ENCODE peak calls at places on chromosome 21, in nine cellular contexts. Y is cardiac muscle cell, M is HCT116, Q is PC-3, W is colonic mucosa, D is psoas muscle, K is stomach, C is K562, O is right atrium auricular region. N is an unnamed sample.

GRCh38 chr21:38804030-38804616 is 1.6 kb upstream of the ETS2 start:
- DNase-seq in Y (no peak), M (no peak), Q (no peak), W (no peak), D (no peak), K (no peak), C (no peak), O (no peak), N (peak)

GRCh38 chr21:25361097-25361496 is 246.2 kb downstream of the MRPL39 start:
- DNase-seq in Y (no peak), M (no peak), Q (peak), W (no peak), D (no peak), K (no peak), C (no peak), O (no peak), N (no peak)

GRCh38 chr21:14863745-14864210 is 201.0 kb downstream of the NRIP1 start:
- DNase-seq in Y (peak), M (no peak), Q (peak), W (no peak), D (no peak), K (no peak), C (peak), O (no peak), N (peak)

GRCh38 chr21:14773777-14774345 is 227.7 kb upstream of the SAMSN1 start:
- DNase-seq in Y (peak), M (peak), Q (peak), W (peak), D (peak), K (peak), C (peak), O (peak), N (no peak)

GRCh38 chr21:39956586-39956985 is 89.3 kb downstream of the PCP4 start:
- DNase-seq in Y (no peak), M (no peak), Q (no peak), W (no peak), D (no peak), K (no peak), C (no peak), O (no peak), N (no peak)

GRCh38 chr21:28818663-28819278 is 173.9 kb downstream of the LTN1 start:
- DNase-seq in Y (peak), M (no peak), Q (no peak), W (no peak), D (no peak), K (no peak), C (no peak), O (no peak), N (no peak)

GRCh38 chr21:14923468-14923867 is 141.3 kb downstream of the NRIP1 start:
- DNase-seq in Y (peak), M (no peak), Q (no peak), W (no peak), D (no peak), K (no peak), C (no peak), O (no peak), N (peak)

GRCh38 chr21:28834335-28835238 is 158.1 kb downstream of the LTN1 start:
- DNase-seq in Y (no peak), M (no peak), Q (no peak), W (peak), D (no peak), K (no peak), C (peak), O (no peak), N (no peak)

GRCh38 chr21:39000496-39000895 is 182.8 kb downstream of the PSMG1 start:
- DNase-seq in Y (peak), M (no peak), Q (peak), W (no peak), D (no peak), K (no peak), C (no peak), O (no peak), N (no peak)

GRCh38 chr21:32826317-32827167 is 55.0 kb upstream of the PAXBP1 start:
- DNase-seq in Y (peak), M (peak), Q (peak), W (peak), D (no peak), K (no peak), C (peak), O (no peak), N (peak)

GRCh38 chr21:31683029-31683428 is 23.5 kb downstream of the SOD1 start:
- DNase-seq in Y (no peak), M (no peak), Q (peak), W (no peak), D (no peak), K (no peak), C (no peak), O (no peak), N (no peak)

GRCh38 chr21:20790113-20790512 is 208.1 kb upstream of the NCAM2 start:
- DNase-seq in Y (peak), M (no peak), Q (no peak), W (no peak), D (no peak), K (no peak), C (no peak), O (no peak), N (no peak)

GRCh38 chr21:30146558-30147282 is 19.9 kb downstream of the CLDN17 start:
- DNase-seq in Y (no peak), M (no peak), Q (peak), W (no peak), D (no peak), K (no peak), C (no peak), O (no peak), N (no peak)

GRCh38 chr21:31110430-31110829 is 72.2 kb upstream of the KRTAP19-8 start:
- DNase-seq in Y (no peak), M (no peak), Q (no peak), W (no peak), D (no peak), K (no peak), C (no peak), O (no peak), N (no peak)

GRCh38 chr21:33378081-33378480 is 25.1 kb upstream of the IFNGR2 start:
- DNase-seq in Y (no peak), M (no peak), Q (no peak), W (no peak), D (no peak), K (no peak), C (no peak), O (no peak), N (no peak)

GRCh38 chr21:29678616-29679015 is 261.2 kb downstream of the GRIK1 start:
- DNase-seq in Y (peak), M (no peak), Q (no peak), W (no peak), D (no peak), K (no peak), C (no peak), O (no peak), N (no peak)

GRCh38 chr21:46633561-46633960 is 1.9 kb upstream of the PRMT2 start:
- DNase-seq in Y (no peak), M (no peak), Q (no peak), W (no peak), D (no peak), K (no peak), C (no peak), O (no peak), N (no peak)

GRCh38 chr21:30579351-30579750 is 10.8 kb downstream of the KRTAP22-2 start:
- DNase-seq in Y (no peak), M (no peak), Q (no peak), W (no peak), D (no peak), K (no peak), C (no peak), O (no peak), N (no peak)

GRCh38 chr21:39386194-39386593 is 37.3 kb upstream of the HMGN1 start:
- DNase-seq in Y (peak), M (no peak), Q (no peak), W (peak), D (peak), K (peak), C (no peak), O (no peak), N (no peak)

GRCh38 chr21:32388306-32388705 is 4.5 kb downstream of the URB1 start:
- DNase-seq in Y (no peak), M (no peak), Q (no peak), W (no peak), D (no peak), K (no peak), C (no peak), O (no peak), N (no peak)

GRCh38 chr21:33266050-33266783 is at the start of gene IL10RB:
- DNase-seq in Y (peak), M (no peak), Q (peak), W (peak), D (peak), K (peak), C (peak), O (peak), N (peak)

GRCh38 chr21:41715649-41716321 is 51.1 kb downstream of the RIPK4 start:
- DNase-seq in Y (no peak), M (no peak), Q (peak), W (peak), D (no peak), K (no peak), C (no peak), O (no peak), N (no peak)
- H3K4me3 ChIP-seq in Y (no peak), M (no peak), Q (no peak), W (no peak), D (no peak), K (no peak), C (no peak), O (no peak), N (no peak)

DNA sequence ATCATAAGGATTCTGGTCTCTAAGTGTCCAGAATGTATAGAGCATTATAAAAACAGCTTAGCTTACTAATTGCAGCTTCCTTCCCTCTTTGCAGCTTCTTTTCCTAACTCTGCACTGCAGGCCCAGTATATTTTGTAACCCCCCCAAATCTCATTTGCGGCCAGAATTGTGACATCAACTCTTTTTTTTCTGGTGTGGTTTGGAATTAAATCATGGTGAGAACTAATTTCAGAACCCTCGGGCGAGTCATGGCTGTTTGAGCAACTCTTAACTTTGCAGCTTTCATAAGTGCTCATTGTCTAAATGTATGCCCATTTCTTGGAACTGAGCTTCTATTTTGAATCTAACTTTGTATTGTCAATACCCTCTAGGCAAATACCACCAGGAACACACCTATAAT is 187.4 kb downstream of the CYYR1 start:
- DNase-seq in Y (peak), M (no peak), Q (peak), W (no peak), D (no peak), K (no peak), C (no peak), O (no peak), N (no peak)
- H3K4me3 ChIP-seq in Y (no peak), M (no peak), Q (no peak), W (no peak), D (no peak), K (no peak), C (no peak), O (no peak), N (no peak)

DNA sequence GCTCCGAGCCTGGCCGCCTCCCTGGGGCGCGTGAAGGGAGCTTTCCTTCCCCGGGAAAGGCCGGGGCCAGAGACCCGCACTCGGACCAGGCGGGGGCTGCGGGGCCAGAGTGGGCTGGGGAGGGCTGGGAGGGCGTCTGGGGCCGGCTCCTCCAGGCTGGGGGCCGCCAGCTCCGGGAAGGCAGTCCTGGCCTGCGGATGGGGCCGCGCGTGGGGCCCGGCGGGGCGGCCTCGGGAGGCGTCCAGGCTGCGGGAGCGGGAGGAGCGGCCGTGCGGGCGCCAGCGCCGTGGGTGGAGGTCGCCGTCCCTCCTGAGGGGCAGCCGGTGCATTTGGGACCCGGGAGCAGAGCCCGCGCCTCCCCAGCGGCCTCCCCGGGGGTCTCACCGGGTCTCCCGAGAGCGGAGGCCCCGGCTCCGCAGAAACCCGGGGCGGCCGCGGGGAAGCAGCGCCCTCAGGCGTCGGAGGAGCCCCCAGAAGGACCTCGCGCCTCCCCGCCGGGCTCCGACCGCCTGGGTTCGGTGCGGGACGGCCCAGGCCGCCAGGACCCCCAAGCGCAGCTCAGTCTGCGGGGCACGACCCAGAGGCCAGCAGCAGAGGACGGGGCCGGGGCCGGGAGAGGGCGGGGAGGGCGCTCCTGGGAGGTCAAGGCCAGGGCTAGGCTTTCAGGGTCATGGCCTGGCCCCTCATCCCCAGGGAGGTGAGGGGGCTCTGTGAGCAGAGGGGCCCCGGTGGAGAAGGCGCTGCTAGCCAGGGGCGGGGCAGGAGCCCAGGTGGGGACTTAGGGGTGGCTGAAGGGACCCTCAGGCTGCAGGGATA is 7.3 kb upstream of the SLX9 start:
- DNase-seq in Y (peak), M (no peak), Q (peak), W (no peak), D (peak), K (no peak), C (peak), O (no peak), N (no peak)
- H3K4me3 ChIP-seq in Y (peak), M (no peak), Q (peak), W (peak), D (peak), K (peak), C (peak), O (peak), N (no peak)

GRCh38 chr21:44285102-44285501 is 574 bp upstream of the AIRE start:
- DNase-seq in Y (no peak), M (no peak), Q (no peak), W (no peak), D (no peak), K (no peak), C (no peak), O (no peak), N (no peak)
- H3K4me3 ChIP-seq in Y (no peak), M (no peak), Q (no peak), W (no peak), D (no peak), K (no peak), C (no peak), O (no peak), N (no peak)

DNA sequence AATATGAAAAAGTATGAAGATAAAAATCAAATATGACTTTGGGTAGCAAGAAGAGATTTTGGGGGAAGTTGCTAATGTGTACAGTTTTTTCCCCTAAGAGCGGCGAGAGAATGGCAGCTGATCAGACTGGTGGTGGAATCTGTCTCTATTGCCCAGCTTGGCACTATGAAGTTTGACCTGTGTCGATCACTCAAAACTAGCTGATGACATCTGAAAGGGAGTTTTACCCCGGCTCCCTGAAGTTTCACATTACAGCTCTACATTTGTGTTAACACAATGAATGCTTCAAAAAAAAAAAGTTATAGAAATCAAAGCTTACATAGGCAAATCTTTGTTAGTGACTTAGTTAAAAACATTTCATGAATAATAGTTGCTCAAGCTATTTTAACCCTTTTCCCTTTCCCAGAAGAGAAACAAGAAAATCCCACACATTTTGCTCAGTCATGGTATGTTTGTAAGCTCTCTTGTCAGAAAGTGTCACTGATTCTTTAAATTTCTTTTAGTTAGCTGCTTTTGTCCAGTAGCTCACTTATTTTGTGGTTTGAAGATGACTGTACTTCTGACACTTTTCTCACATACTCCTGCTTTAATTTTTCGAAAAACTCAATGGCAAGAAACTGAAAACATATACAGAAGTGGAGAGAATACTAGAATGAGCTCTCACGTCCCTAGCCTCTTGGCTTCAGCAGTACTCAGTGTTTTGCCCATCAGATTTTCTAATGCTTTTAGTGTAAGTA is 41.3 kb downstream of the DYRK1A start:
- DNase-seq in Y (peak), M (no peak), Q (no peak), W (no peak), D (no peak), K (no peak), C (no peak), O (no peak), N (peak)
- H3K4me3 ChIP-seq in Y (no peak), M (no peak), Q (no peak), W (no peak), D (peak), K (no peak), C (no peak), O (no peak), N (no peak)

DNA sequence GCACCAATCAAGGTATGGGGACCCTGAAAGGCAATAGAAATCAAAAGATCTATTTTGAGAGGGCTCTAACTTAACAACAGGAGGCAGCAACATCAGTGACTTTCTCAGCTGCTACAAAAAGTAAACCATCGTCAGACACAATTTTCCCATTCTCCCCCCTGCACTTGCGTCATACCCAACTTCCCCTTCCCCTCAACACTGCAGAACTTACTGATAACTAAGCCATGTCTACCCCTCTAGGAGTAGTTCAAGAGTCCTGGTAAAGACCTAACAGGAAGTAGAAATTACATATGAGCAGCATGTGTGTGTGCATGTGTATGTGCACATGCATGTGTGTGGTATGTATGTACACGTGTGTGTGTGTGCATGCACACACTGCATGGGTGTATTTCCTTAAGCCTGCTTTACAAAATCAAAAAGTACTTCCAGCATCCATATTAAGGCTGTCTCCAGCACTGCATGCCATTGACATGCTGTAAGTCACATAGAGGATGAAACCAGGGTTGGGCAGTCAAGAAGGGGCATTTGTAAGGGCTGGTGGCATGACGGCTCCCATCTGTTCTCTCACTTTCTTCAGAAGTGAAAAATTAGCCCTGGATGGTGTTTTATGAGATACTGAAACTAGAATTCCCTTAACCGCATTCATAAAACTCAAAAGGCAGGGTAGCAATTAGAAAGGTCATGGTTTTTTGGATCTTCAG is 460.1 kb upstream of the RUNX1 start:
- DNase-seq in Y (peak), M (no peak), Q (no peak), W (no peak), D (no peak), K (no peak), C (no peak), O (no peak), N (no peak)
- H3K4me3 ChIP-seq in Y (no peak), M (no peak), Q (no peak), W (no peak), D (no peak), K (no peak), C (no peak), O (no peak), N (no peak)

GRCh38 chr21:34906401-34906800 is 142.7 kb downstream of the RUNX1 start:
- DNase-seq in Y (no peak), M (no peak), Q (no peak), W (no peak), D (no peak), K (no peak), C (no peak), O (no peak), N (no peak)

GRCh38 chr21:34910396-34910795 is 138.7 kb downstream of the RUNX1 start:
- DNase-seq in Y (no peak), M (no peak), Q (no peak), W (no peak), D (no peak), K (no peak), C (no peak), O (no peak), N (no peak)

GRCh38 chr21:34909492-34910292 is 139.4 kb downstream of the RUNX1 start:
- DNase-seq in Y (peak), M (no peak), Q (no peak), W (no peak), D (no peak), K (no peak), C (peak), O (no peak), N (peak)

GRCh38 chr21:34908424-34909055 is 140.6 kb downstream of the RUNX1 start:
- DNase-seq in Y (peak), M (no peak), Q (peak), W (peak), D (no peak), K (no peak), C (peak), O (no peak), N (no peak)

GRCh38 chr21:34907783-34908423 is 141.2 kb downstream of the RUNX1 start:
- DNase-seq in Y (no peak), M (no peak), Q (no peak), W (no peak), D (no peak), K (no peak), C (peak), O (no peak), N (no peak)
- H3K4me3 ChIP-seq in Y (no peak), M (no peak), Q (no peak), W (no peak), D (no peak), K (no peak), C (no peak), O (no peak), N (no peak)

DNA sequence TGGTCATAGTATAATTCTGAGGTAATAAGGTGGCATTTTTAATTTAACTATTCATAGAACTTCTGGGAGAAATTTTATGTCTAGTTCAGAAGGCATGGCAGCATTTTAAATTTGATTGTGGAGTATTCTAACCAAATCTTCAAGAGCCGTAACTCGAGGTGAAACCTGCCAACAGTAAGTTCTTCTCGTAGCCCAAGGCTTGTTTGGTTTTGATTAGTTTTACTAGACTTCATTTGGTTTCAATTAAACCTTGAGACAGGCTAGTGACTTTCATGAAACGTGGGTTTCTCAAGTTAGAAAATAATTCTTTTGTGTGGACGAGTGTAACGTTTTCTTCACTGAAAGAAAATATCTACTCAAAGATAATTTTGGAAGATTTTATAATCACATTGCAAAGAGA is 395.5 kb downstream of the USP25 start:
- DNase-seq in Y (no peak), M (no peak), Q (no peak), W (no peak), D (no peak), K (no peak), C (no peak), O (no peak), N (no peak)
- H3K4me3 ChIP-seq in Y (no peak), M (no peak), Q (peak), W (no peak), D (no peak), K (no peak), C (no peak), O (no peak), N (no peak)

GRCh38 chr21:45544449-45545235 is 2.4 kb upstream of the SLC19A1 start:
- DNase-seq in Y (no peak), M (no peak), Q (no peak), W (no peak), D (no peak), K (peak), C (no peak), O (peak), N (no peak)
- H3K4me3 ChIP-seq in Y (no peak), M (no peak), Q (no peak), W (no peak), D (no peak), K (no peak), C (no peak), O (no peak), N (no peak)